ENCODE peak calls at places on chromosome 13, in eight cellular contexts. Q is colonic mucosa, F is nephron progenitor cell, G is suprapubic skin, A is HCT116, K is esophagus muscularis mucosa, X is progenitor cell of endocrine pancreas, L is GM13976. N is an unnamed sample.
A peak's percentile ranks its signal among the peaks of the same experiment; 100 is the strongest.

GRCh38 chr13:27969866-27970229 is 733 bp upstream of the CDX2 start:
- DNase-seq in L (no peak), X (no peak), G (no peak), Q (no peak), F (no peak), A (no peak), K (no peak), N (no peak)

GRCh38 chr13:103287659-103288058 is 221.4 kb upstream of the SLC10A2 start:
- DNase-seq in L (no peak), A (no peak), G (no peak), K (no peak), X (no peak), F (no peak), Q (no peak), N (no peak)

GRCh38 chr13:110154370-110155031 is 152.5 kb downstream of the COL4A1 start:
- DNase-seq in A (no peak), X (no peak), Q (no peak), K (no peak), L (no peak), G (no peak), F (no peak), N (no peak)

GRCh38 chr13:98910501-98910951 is 67.3 kb downstream of the DOCK9 start:
- DNase-seq in F (no peak), L (no peak), K (no peak), A (peak; percentile 15), X (no peak), G (no peak), Q (no peak), N (no peak)

GRCh38 chr13:44934724-44935123 is 54.5 kb downstream of the NUFIP1 start:
- DNase-seq in L (peak; percentile 13), X (no peak), A (no peak), G (no peak), F (no peak), K (no peak), Q (no peak), N (no peak)

GRCh38 chr13:112638919-112639318 is 50.9 kb upstream of the ATP11A start:
- DNase-seq in Q (no peak), L (no peak), A (no peak), K (no peak), F (no peak), X (no peak), G (no peak), N (no peak)

GRCh38 chr13:80894930-80895329 is 554.0 kb upstream of the SPRY2 start:
- DNase-seq in L (no peak), F (no peak), A (no peak), Q (no peak), K (no peak), X (no peak), G (no peak), N (no peak)

GRCh38 chr13:98575876-98576214 is 1.1 kb downstream of the STK24 start:
- DNase-seq in A (no peak), L (no peak), K (no peak), F (no peak), X (no peak), G (no peak), Q (no peak), N (no peak)

GRCh38 chr13:41365636-41366035 is 54.6 kb downstream of the NAA16 start:
- DNase-seq in G (no peak), F (no peak), K (no peak), X (no peak), Q (no peak), A (no peak), L (no peak), N (no peak)

GRCh38 chr13:71979616-71980015 is 112.6 kb upstream of the DACH1 start:
- DNase-seq in K (no peak), A (peak; percentile 6), Q (no peak), G (no peak), L (no peak), F (peak; percentile 3), X (no peak), N (no peak)

GRCh38 chr13:45932611-45933182 is 81.1 kb upstream of the SIAH3 start:
- DNase-seq in L (no peak), K (peak; percentile 55), G (no peak), X (no peak), Q (no peak), F (no peak), A (no peak), N (no peak)

DNA sequence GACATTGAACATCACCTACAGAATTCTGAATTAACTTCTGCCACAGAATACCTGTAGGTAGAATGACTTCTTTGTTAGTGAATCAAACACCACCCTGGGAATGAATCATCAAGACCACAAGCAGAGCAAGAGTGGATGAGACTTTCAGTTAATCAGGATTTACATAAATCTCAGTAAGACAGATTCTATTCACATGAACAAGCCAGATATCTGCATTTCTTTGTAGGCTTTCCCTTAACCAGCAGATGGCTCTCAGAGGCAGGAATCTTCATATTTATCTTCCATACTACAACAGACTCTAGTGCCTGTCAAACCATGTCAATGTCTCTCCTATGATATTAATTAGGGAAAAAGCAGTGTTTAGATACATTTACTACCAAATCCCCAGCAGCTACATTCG is 412.1 kb downstream of the KLF12 start:
- DNase-seq in G (no peak), K (no peak), L (peak; percentile 29), X (no peak), F (no peak), Q (no peak), A (peak; percentile 51), N (no peak)
- TF ChIP-seq CTCF in G (no peak), K (no peak), L (no peak), X (no peak), F (no peak), Q (no peak), A (peak; percentile 39), N (no peak)

DNA sequence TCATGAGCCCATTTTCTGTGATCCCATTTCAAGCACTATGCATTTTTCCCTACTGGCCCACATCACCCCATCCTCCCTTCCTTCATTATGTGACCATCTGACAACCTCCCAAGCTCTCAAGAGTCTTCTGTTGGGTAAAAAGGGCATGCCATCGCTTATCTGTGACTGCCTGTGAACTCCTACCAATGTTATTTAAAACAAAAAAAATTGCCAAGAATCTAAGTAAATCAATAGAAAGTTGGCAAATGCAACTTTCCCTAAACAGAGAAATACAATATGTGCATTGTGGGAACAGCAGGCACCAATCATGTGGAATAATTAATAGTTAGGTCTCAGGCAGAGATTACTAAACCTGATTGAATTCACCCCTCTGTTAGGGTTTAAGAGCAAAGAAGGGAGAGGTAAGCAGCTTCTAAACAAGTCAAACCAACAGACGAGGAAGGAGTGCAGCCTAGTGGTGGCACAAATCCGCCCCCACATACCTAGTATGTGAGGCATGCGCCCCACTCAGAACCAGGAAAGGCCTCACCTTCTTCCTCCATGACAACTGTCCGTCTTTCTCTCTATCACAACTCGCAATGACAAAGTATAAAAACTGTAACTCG is 29.8 kb downstream of the DZIP1 start:
- DNase-seq in X (no peak), A (no peak), Q (no peak), F (no peak), L (no peak), G (no peak), K (no peak), N (no peak)
- TF ChIP-seq CTCF in X (no peak), A (no peak), Q (no peak), F (no peak), L (no peak), G (no peak), K (no peak), N (no peak)

GRCh38 chr13:23744315-23744714 is 144.9 kb downstream of the MIPEP start:
- DNase-seq in G (no peak), A (no peak), F (no peak), Q (no peak), K (no peak), X (no peak), L (no peak), N (no peak)

GRCh38 chr13:23743269-23743668 is 145.9 kb downstream of the MIPEP start:
- DNase-seq in F (no peak), L (peak; percentile 38), G (no peak), K (no peak), X (no peak), A (no peak), Q (no peak), N (no peak)

GRCh38 chr13:23740002-23740401 is 149.2 kb downstream of the MIPEP start:
- DNase-seq in F (no peak), G (no peak), A (no peak), X (no peak), K (no peak), Q (no peak), L (no peak), N (no peak)

GRCh38 chr13:23743717-23744116 is 145.5 kb downstream of the MIPEP start:
- DNase-seq in G (no peak), K (no peak), X (no peak), L (no peak), A (no peak), F (no peak), Q (no peak), N (no peak)

DNA sequence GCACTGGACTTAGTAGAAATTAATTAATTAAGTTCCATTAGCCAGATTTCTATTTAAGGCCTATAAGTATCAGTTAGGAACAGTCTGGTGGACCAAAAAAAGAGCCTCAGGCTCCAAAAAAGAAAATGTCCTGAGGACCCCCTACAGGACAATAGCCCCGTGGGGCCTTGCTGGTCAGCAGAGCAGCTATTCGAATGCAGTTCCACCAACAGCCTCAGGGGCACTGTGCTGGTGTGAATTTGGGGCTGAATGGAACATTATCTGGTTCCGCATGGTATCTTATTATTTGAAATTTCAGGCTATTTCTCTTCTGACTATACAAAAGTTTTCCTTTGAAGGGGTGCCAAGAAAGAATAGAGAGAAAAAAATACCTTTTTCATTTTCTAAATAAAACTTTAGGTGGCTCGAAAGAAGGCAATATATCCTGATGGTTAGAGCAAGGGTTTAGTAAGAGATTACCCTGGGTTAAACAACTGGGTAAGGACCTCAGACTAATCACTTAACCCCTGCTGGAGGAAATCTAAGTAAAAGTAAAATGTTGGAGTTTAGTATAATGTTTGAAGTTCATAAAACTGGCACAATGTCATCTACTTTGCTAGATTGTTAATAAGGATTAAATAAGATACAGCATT is 147.2 kb downstream of the MIPEP start:
- DNase-seq in K (no peak), L (no peak), G (no peak), A (peak; percentile 7), F (peak; percentile 32), Q (no peak), X (no peak), N (no peak)
- TF ChIP-seq CTCF in K (no peak), L (no peak), G (no peak), A (peak; percentile 72), F (peak; percentile 64), Q (no peak), X (peak; percentile 71), N (peak; percentile 57)

GRCh38 chr13:63706751-63707150 is 2291.1 kb upstream of the PCDH20 start:
- DNase-seq in Q (no peak), L (no peak), K (no peak), X (no peak), G (no peak), A (no peak), F (no peak), N (no peak)
- TF ChIP-seq CTCF in Q (no peak), L (no peak), K (no peak), X (no peak), G (no peak), A (no peak), F (no peak), N (no peak)

GRCh38 chr13:105008606-105009005 is 1526.9 kb downstream of the EFNB2 start:
- DNase-seq in Q (no peak), A (no peak), G (no peak), X (no peak), K (no peak), F (no peak), L (no peak), N (no peak)
- TF ChIP-seq CTCF in Q (no peak), A (no peak), G (no peak), X (no peak), K (no peak), F (no peak), L (no peak), N (no peak)

N was measured in mesothelial cell of epicardium.